ENCODE peak calls at places on chromosomes 3 and 15, in four cellular contexts. H is GM12878, Z is A549, W is tibial nerve. C is an unnamed sample.

GRCh38 chr3:134251731-134252391 is 1.2 kb upstream of the RYK start:
- DNase-seq in H (no peak), Z (no peak), W (no peak), C (peak; percentile 59)

GRCh38 chr3:32276279-32276841 is 37.9 kb downstream of the CMTM8 start:
- DNase-seq in H (no peak), Z (no peak), W (no peak), C (no peak)

GRCh38 chr15:70362911-70363310 is 265.2 kb upstream of the TLE3 start:
- DNase-seq in H (no peak), Z (no peak), W (no peak), C (peak; percentile 43)

GRCh38 chr15:82018201-82018600 is 27.6 kb downstream of the MEX3B start:
- DNase-seq in H (no peak), Z (no peak), W (no peak), C (no peak)

GRCh38 chr3:184017672-184018423 is at the start of gene ABCC5:
- DNase-seq in H (peak; percentile 67), Z (peak; percentile 86), W (peak; percentile 82), C (peak; percentile 89)

GRCh38 chr3:40455328-40455727 is 1.8 kb upstream of the RPL14 start:
- DNase-seq in H (no peak), Z (no peak), W (no peak), C (no peak)

GRCh38 chr15:52329980-52330379 is 34.4 kb upstream of the MYO5C start:
- DNase-seq in H (no peak), Z (no peak), W (no peak), C (no peak)

GRCh38 chr3:16104161-16104560 is 70.3 kb upstream of the GALNT15 start:
- DNase-seq in H (no peak), Z (no peak), W (no peak), C (no peak)

GRCh38 chr3:149572796-149573414 is 84.9 kb downstream of the WWTR1 start:
- DNase-seq in H (no peak), Z (peak; percentile 48), W (no peak), C (no peak)

GRCh38 chr3:120561251-120562045 is 34.7 kb upstream of the NDUFB4 start:
- DNase-seq in H (no peak), Z (no peak), W (peak; percentile 89), C (peak; percentile 67)

GRCh38 chr3:52017467-52018065 is 21.9 kb upstream of the RPL29 start:
- DNase-seq in H (no peak), Z (no peak), W (no peak), C (no peak)

GRCh38 chr15:39503526-39503925 is 77.4 kb upstream of the THBS1 start:
- DNase-seq in H (no peak), Z (no peak), W (no peak), C (no peak)

GRCh38 chr3:66237551-66237950 is 16.8 kb downstream of the SLC25A26 start:
- DNase-seq in H (no peak), Z (no peak), W (no peak), C (no peak)

GRCh38 chr3:174439621-174440349 is 419.3 kb upstream of the NAALADL2 start:
- DNase-seq in H (no peak), Z (peak; percentile 4), W (peak; percentile 41), C (no peak)

GRCh38 chr3:194631696-194632095 is 1.5 kb downstream of the TMEM44 start:
- DNase-seq in H (no peak), Z (no peak), W (no peak), C (no peak)

GRCh38 chr3:131988209-131988608 is 46.6 kb downstream of the CPNE4 start:
- DNase-seq in H (no peak), Z (no peak), W (no peak), C (no peak)

GRCh38 chr15:25181290-25182097 is 226.7 kb downstream of the SNRPN start:
- DNase-seq in H (no peak), Z (no peak), W (no peak), C (peak; percentile 5)

GRCh38 chr15:69375151-69375790 is 38.9 kb upstream of the KIF23 start:
- DNase-seq in H (no peak), Z (no peak), W (no peak), C (no peak)

GRCh38 chr3:81723732-81724313 is 37.6 kb downstream of the GBE1 start:
- DNase-seq in H (no peak), Z (no peak), W (no peak), C (no peak)

GRCh38 chr3:154062513-154062912 is 58.7 kb upstream of the ARHGEF26 start:
- DNase-seq in H (no peak), Z (no peak), W (no peak), C (no peak)

GRCh38 chr3:146664403-146664802 is 59.3 kb upstream of the PLSCR5 start:
- DNase-seq in H (no peak), Z (no peak), W (no peak), C (no peak)

GRCh38 chr15:57921371-57921770 is 144.1 kb downstream of the ALDH1A2 start:
- DNase-seq in H (no peak), Z (no peak), W (no peak), C (no peak)

GRCh38 chr3:129625071-129625874 is 18.8 kb upstream of the PLXND1 start:
- DNase-seq in H (no peak), Z (peak; percentile 44), W (no peak), C (no peak)

GRCh38 chr3:54176106-54176505 is 53.8 kb downstream of the CACNA2D3 start:
- DNase-seq in H (no peak), Z (no peak), W (no peak), C (no peak)

GRCh38 chr15:80630981-80631380 is 64.1 kb upstream of the ABHD17C start:
- DNase-seq in H (no peak), Z (no peak), W (no peak), C (no peak)

GRCh38 chr15:40162552-40162951 is 1.7 kb downstream of the BUB1B start:
- DNase-seq in H (no peak), Z (no peak), W (no peak), C (no peak)

GRCh38 chr3:184377882-184378445 is at the start of gene THPO:
- DNase-seq in H (no peak), Z (no peak), W (no peak), C (no peak)

GRCh38 chr3:177050466-177051237 is 146.6 kb downstream of the TBL1XR1 start:
- DNase-seq in H (no peak), Z (peak; percentile 4), W (peak; percentile 10), C (no peak)

GRCh38 chr3:170999737-171000242 is 26.7 kb downstream of the SLC2A2 start:
- DNase-seq in H (no peak), Z (no peak), W (no peak), C (no peak)
- TF ChIP-seq EP300 in H (no peak), Z (no peak), W (no peak), C (no peak)

GRCh38 chr3:125177746-125178145 is 34.8 kb downstream of the SLC12A8 start:
- DNase-seq in H (no peak), Z (no peak), W (no peak), C (no peak)
- TF ChIP-seq EP300 in H (no peak), Z (no peak), W (no peak), C (no peak)

GRCh38 chr3:5022966-5023776 is 43.9 kb downstream of the BHLHE40 start:
- DNase-seq in H (no peak), Z (peak; percentile 93), W (no peak), C (peak; percentile 78)
- TF ChIP-seq EP300 in H (peak; percentile 26), Z (peak; percentile 97), W (no peak), C (no peak)

DNA sequence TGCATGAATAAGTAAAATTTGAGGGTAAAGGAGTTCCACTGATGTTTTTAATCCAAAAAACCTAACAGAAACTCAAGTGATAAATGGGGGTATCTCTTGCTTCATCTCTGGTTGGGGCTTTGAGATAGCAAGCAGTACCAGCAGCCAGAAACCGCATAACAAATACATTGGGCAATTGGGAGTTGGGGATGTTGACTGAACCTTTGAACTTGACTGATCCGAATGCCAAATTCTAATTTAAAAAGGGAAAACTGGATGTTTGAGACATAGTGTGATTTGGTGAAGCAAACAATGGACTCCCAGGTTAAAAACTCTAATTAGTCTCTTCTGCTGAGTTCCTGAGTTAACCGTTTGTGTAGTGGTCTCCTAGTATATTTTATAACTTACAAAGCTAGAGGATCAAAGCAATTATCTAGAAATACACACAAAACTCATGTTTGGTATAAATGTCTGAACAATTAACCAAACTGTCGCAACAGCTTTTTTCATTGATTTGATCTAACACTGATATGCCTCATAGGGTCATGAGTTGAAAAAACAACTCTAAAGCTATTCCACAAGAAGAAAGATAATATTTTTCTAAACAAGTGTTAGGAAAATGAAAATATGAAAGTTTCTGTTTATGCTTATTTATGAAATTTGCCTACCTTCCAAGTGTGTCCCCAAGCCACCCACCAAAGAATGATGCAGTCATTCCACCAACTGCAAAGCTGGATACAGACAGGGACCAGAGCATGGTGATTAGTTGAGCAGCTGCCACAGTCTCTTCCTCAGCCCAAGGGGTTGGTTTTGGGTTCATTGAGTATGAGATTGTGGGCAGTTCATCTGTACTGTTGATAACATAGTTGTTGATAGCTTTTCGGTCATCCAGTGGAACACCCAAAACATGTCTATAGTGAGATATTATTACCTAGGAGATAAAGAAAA is 12.4 kb downstream of the SLC2A2 start:
- DNase-seq in H (no peak), Z (no peak), W (no peak), C (no peak)
- TF ChIP-seq EP300 in H (no peak), Z (peak; percentile 20), W (no peak), C (no peak)

GRCh38 chr3:188170461-188171459 is 16.8 kb downstream of the LPP start:
- DNase-seq in H (no peak), Z (no peak), W (no peak), C (no peak)
- TF ChIP-seq EP300 in H (no peak), Z (no peak), W (no peak), C (no peak)

C was measured in ovary.